ENCODE peak calls at places on chromosomes 7 and 10, in seven cellular contexts. C, J, B, T, K, L and D are unnamed samples.

GRCh38 chr7:1697499-1698125 is 27.5 kb downstream of the ELFN1 start:
- DNase-seq in J (no peak), T (peak; percentile 10), B (no peak), L (no peak), K (peak; percentile 37), C (no peak), D (no peak)

GRCh38 chr7:2283074-2283473 is 31.2 kb downstream of the SNX8 start:
- DNase-seq in L (no peak), J (peak; percentile 1), T (no peak), C (no peak), K (no peak), B (no peak), D (no peak)

GRCh38 chr7:32616625-32617024 is 121.3 kb downstream of the AVL9 start:
- DNase-seq in L (no peak), B (no peak), J (peak; percentile 65), T (peak; percentile 65), K (no peak), C (peak; percentile 49), D (no peak)

GRCh38 chr10:18400201-18400910 is 251.0 kb downstream of the NSUN6 start:
- DNase-seq in B (peak; percentile 36), T (no peak), C (no peak), L (peak; percentile 5), K (peak; percentile 88), J (peak; percentile 19), D (no peak)

GRCh38 chr10:112393341-112393740 is 19.4 kb downstream of the ACSL5 start:
- DNase-seq in T (no peak), K (no peak), J (no peak), B (no peak), C (no peak), L (no peak), D (no peak)

GRCh38 chr7:150979706-150980390 is 1.7 kb upstream of the KCNH2 start:
- DNase-seq in C (no peak), T (no peak), L (no peak), K (no peak), B (no peak), J (no peak), D (no peak)

GRCh38 chr10:73956476-73957338 is 41.2 kb upstream of the VCL start:
- DNase-seq in L (no peak), J (peak; percentile 24), T (peak; percentile 35), C (no peak), B (no peak), K (peak; percentile 55), D (no peak)

GRCh38 chr7:69893915-69894314 is 295.6 kb downstream of the AUTS2 start:
- DNase-seq in K (no peak), J (peak; percentile 13), C (no peak), B (no peak), T (peak; percentile 35), L (no peak), D (no peak)

GRCh38 chr10:61890430-61890829 is 11.1 kb upstream of the ARID5B start:
- DNase-seq in L (no peak), T (no peak), C (no peak), J (no peak), K (no peak), B (no peak), D (no peak)

GRCh38 chr7:92135100-92135429 is 788 bp upstream of the CYP51A1 start:
- DNase-seq in B (no peak), C (no peak), T (peak; percentile 44), K (peak; percentile 56), J (peak; percentile 12), L (peak; percentile 40), D (no peak)

GRCh38 chr7:148914208-148914777 is 30.2 kb upstream of the EZH2 start:
- DNase-seq in B (peak; percentile 5), J (peak; percentile 58), L (no peak), K (no peak), C (peak; percentile 19), T (peak; percentile 83), D (no peak)

GRCh38 chr10:50850576-50851340 is 34.7 kb downstream of the A1CF start:
- DNase-seq in J (no peak), T (peak; percentile 8), K (no peak), B (no peak), C (no peak), L (no peak), D (no peak)

GRCh38 chr7:598899-599298 is 79.3 kb upstream of the PDGFA start:
- DNase-seq in B (no peak), J (no peak), T (no peak), K (no peak), L (no peak), C (no peak), D (no peak)

GRCh38 chr10:120630266-120630665 is 173.2 kb downstream of the PLPP4 start:
- DNase-seq in C (no peak), L (no peak), T (no peak), K (no peak), J (no peak), B (no peak), D (no peak)

GRCh38 chr7:55484241-55484640 is 88.1 kb downstream of the VOPP1 start:
- DNase-seq in L (no peak), C (no peak), K (peak; percentile 42), J (no peak), T (no peak), B (no peak), D (no peak)

GRCh38 chr10:70589762-70590662 is 12.5 kb downstream of the PRF1 start:
- DNase-seq in T (peak; percentile 52), J (no peak), C (no peak), L (no peak), B (no peak), K (peak; percentile 55), D (no peak)

GRCh38 chr10:100877451-100877850 is 35.3 kb upstream of the SLF2 start:
- DNase-seq in K (no peak), J (no peak), C (no peak), B (no peak), T (no peak), L (no peak), D (no peak)

GRCh38 chr10:78337646-78338391 is 304.2 kb downstream of the RPS24 start:
- DNase-seq in B (no peak), K (peak; percentile 34), T (no peak), L (no peak), J (peak; percentile 44), C (no peak), D (no peak)

GRCh38 chr10:91700788-91701444 is 68.0 kb upstream of the PPP1R3C start:
- DNase-seq in L (no peak), C (peak; percentile 15), T (peak; percentile 75), B (no peak), J (peak; percentile 55), K (no peak), D (no peak)

GRCh38 chr10:21985541-21985940 is 18.0 kb downstream of the DNAJC1 start:
- DNase-seq in T (peak; percentile 49), B (no peak), K (no peak), L (no peak), J (peak; percentile 17), C (no peak), D (no peak)

GRCh38 chr7:139876622-139877283 is 47.7 kb downstream of the TBXAS1 start:
- DNase-seq in J (no peak), B (no peak), K (no peak), L (no peak), T (no peak), C (no peak), D (no peak)

GRCh38 chr7:75756340-75757297 is 15.4 kb downstream of the CCL26 start:
- DNase-seq in B (no peak), K (no peak), T (peak; percentile 78), J (peak; percentile 58), C (no peak), L (peak; percentile 70), D (no peak)

GRCh38 chr7:101614939-101615302 is 14.2 kb downstream of the MYL10 start:
- DNase-seq in J (peak; percentile 69), T (no peak), K (no peak), L (no peak), B (no peak), C (no peak), D (no peak)

GRCh38 chr10:50334273-50334672 is 83.0 kb upstream of the ASAH2 start:
- DNase-seq in T (no peak), L (no peak), C (no peak), J (no peak), B (no peak), K (no peak), D (no peak)

GRCh38 chr7:129615018-129615417 is 3.5 kb downstream of the NRF1 start:
- DNase-seq in B (no peak), K (no peak), T (peak; percentile 63), J (no peak), L (peak; percentile 68), C (no peak), D (no peak)

GRCh38 chr7:155851892-155852291 is 39.6 kb upstream of the SHH start:
- DNase-seq in K (no peak), C (no peak), T (no peak), B (no peak), J (no peak), L (no peak), D (no peak)

GRCh38 chr7:22435720-22436119 is 64.3 kb downstream of the STEAP1B start:
- DNase-seq in K (no peak), B (no peak), T (no peak), L (no peak), J (no peak), C (no peak), D (no peak)

GRCh38 chr10:117631276-117632151 is 89.0 kb downstream of the EMX2 start:
- DNase-seq in J (no peak), C (no peak), T (no peak), K (no peak), B (peak; percentile 63), L (no peak), D (no peak)

GRCh38 chr10:69839696-69840345 is 38.1 kb downstream of the COL13A1 start:
- DNase-seq in T (peak; percentile 72), J (peak; percentile 81), C (no peak), K (no peak), L (no peak), B (no peak), D (no peak)

GRCh38 chr7:108234981-108235450 is 104.9 kb upstream of the LAMB4 start:
- DNase-seq in J (no peak), B (no peak), K (no peak), L (no peak), C (no peak), T (peak; percentile 41), D (no peak)

GRCh38 chr10:69434926-69435325 is 16.3 kb upstream of the TSPAN15 start:
- DNase-seq in J (no peak), B (no peak), L (no peak), T (no peak), C (no peak), K (no peak), D (no peak)

GRCh38 chr7:75985518-75986146 is 8.8 kb downstream of the TMEM120A start:
- DNase-seq in J (no peak), L (no peak), K (no peak), T (no peak), C (no peak), B (no peak), D (no peak)

GRCh38 chr10:88759366-88760101 is at the start of gene LIPN:
- DNase-seq in C (no peak), K (no peak), T (no peak), J (no peak), L (no peak), B (no peak), D (no peak)